ENCODE peak calls at places on chromosomes 12 and 14, in six cellular contexts. G is MCF 10A, V is activated T-cell treated with anti-CD3 and anti-CD28 coated beads for 4 hours, L is fibroblast of lung, A is WTC11, B is foreskin fibroblast. Y is an unnamed sample.

GRCh38 chr12:68240975-68241374 is 12.4 kb downstream of the IL22 start:
- DNase-seq in G (no peak), V (peak), L (peak), A (no peak), B (peak), Y (no peak)

GRCh38 chr14:57277062-57277461 is 8.3 kb downstream of the AP5M1 start:
- DNase-seq in G (no peak), V (no peak), L (no peak), A (no peak), B (no peak), Y (no peak)

GRCh38 chr14:92470215-92470614 is 43.4 kb upstream of the RIN3 start:
- DNase-seq in G (peak), V (no peak), L (peak), A (no peak), B (peak), Y (no peak)

GRCh38 chr12:74382994-74383393 is 154.6 kb upstream of the ATXN7L3B start:
- DNase-seq in G (no peak), V (no peak), L (peak), A (no peak), B (no peak), Y (no peak)

GRCh38 chr12:17358850-17359249 is 731.1 kb downstream of the RERGL start:
- DNase-seq in G (no peak), V (no peak), L (no peak), A (no peak), B (no peak), Y (no peak)

GRCh38 chr14:99259327-99259726 is 12.7 kb downstream of the BCL11B start:
- DNase-seq in G (no peak), V (no peak), L (no peak), A (no peak), B (no peak), Y (no peak)

GRCh38 chr14:93729993-93730392 is 58.3 kb downstream of the PRIMA1 start:
- DNase-seq in G (peak), V (no peak), L (no peak), A (no peak), B (no peak), Y (no peak)

GRCh38 chr12:3207174-3207573 is 130.0 kb downstream of the TSPAN9 start:
- DNase-seq in G (no peak), V (no peak), L (no peak), A (no peak), B (no peak), Y (no peak)

GRCh38 chr12:79055926-79056674 is 191.5 kb downstream of the SYT1 start:
- DNase-seq in G (peak), V (no peak), L (peak), A (no peak), B (peak), Y (no peak)

GRCh38 chr12:55955800-55956508 is 9.9 kb downstream of the PMEL start:
- DNase-seq in G (peak), V (no peak), L (peak), A (no peak), B (peak), Y (no peak)

GRCh38 chr12:110109037-110109836 is 14.9 kb upstream of the IFT81 start:
- DNase-seq in G (peak), V (no peak), L (peak), A (peak), B (peak), Y (no peak)

GRCh38 chr12:76024102-76024781 is 7.3 kb downstream of the PHLDA1 start:
- DNase-seq in G (no peak), V (no peak), L (no peak), A (no peak), B (no peak), Y (no peak)

GRCh38 chr14:51872396-51872795 is 12.0 kb downstream of the GNG2 start:
- DNase-seq in G (no peak), V (no peak), L (no peak), A (no peak), B (peak), Y (no peak)

GRCh38 chr14:35571598-35571997 is 37.6 kb downstream of the INSM2 start:
- DNase-seq in G (no peak), V (no peak), L (no peak), A (no peak), B (no peak), Y (no peak)

GRCh38 chr12:119668315-119668651 is 350 bp downstream of the PRKAB1 start:
- DNase-seq in G (peak), V (no peak), L (peak), A (no peak), B (peak), Y (no peak)

GRCh38 chr12:73308747-73309146 is 1036.6 kb downstream of the TRHDE start:
- DNase-seq in G (peak), V (no peak), L (no peak), A (no peak), B (no peak), Y (no peak)

Y was measured in glutamatergic neuron.